ENCODE peak calls at places on chromosomes 6 and 20, in four cellular contexts. One of them, this sample, is unnamed.
A peak's percentile ranks its signal among the peaks of the same experiment; 100 is the strongest.

GRCh38 chr6:160348209-160348551 is at the start of gene SLC22A3:
- DNase-seq in GM12878: no peak
- DNase-seq in SK-N-SH: peak; percentile 37
- DNase-seq in A549: peak; percentile 42
- DNase-seq in this sample: no peak

GRCh38 chr6:52399511-52400315 is 20.4 kb upstream of the EFHC1 start:
- DNase-seq in GM12878: no peak
- DNase-seq in SK-N-SH: peak; percentile 70
- DNase-seq in A549: peak; percentile 58
- DNase-seq in this sample: peak; percentile 70

GRCh38 chr20:58740356-58741308 is 48.0 kb downstream of the NPEPL1 start:
- DNase-seq in GM12878: no peak
- DNase-seq in SK-N-SH: no peak
- DNase-seq in A549: no peak
- DNase-seq in this sample: no peak

GRCh38 chr20:931401-931800 is 15.3 kb upstream of the ANGPT4 start:
- DNase-seq in GM12878: no peak
- DNase-seq in SK-N-SH: no peak
- DNase-seq in A549: peak; percentile 42
- DNase-seq in this sample: no peak

GRCh38 chr6:128242765-128243403 is 277.5 kb downstream of the PTPRK start:
- DNase-seq in GM12878: no peak
- DNase-seq in SK-N-SH: no peak
- DNase-seq in A549: no peak
- DNase-seq in this sample: peak; percentile 75

GRCh38 chr20:18258126-18258860 is 30.0 kb upstream of the ZNF133 start:
- DNase-seq in GM12878: no peak
- DNase-seq in SK-N-SH: peak; percentile 45
- DNase-seq in A549: peak; percentile 31
- DNase-seq in this sample: no peak

GRCh38 chr6:106446287-106446885 is 85.9 kb downstream of the CRYBG1 start:
- DNase-seq in GM12878: no peak
- DNase-seq in SK-N-SH: peak; percentile 12
- DNase-seq in A549: peak; percentile 6
- DNase-seq in this sample: peak; percentile 12

GRCh38 chr6:76684881-76685280 is 612.4 kb upstream of the IMPG1 start:
- DNase-seq in GM12878: no peak
- DNase-seq in SK-N-SH: no peak
- DNase-seq in A549: peak; percentile 1
- DNase-seq in this sample: peak; percentile 2

GRCh38 chr20:22626501-22626900 is 42.1 kb upstream of the FOXA2 start:
- DNase-seq in GM12878: no peak
- DNase-seq in SK-N-SH: no peak
- DNase-seq in A549: no peak
- DNase-seq in this sample: no peak

GRCh38 chr20:59400666-59401065 is 100.3 kb downstream of the EDN3 start:
- DNase-seq in GM12878: no peak
- DNase-seq in SK-N-SH: no peak
- DNase-seq in A549: no peak
- DNase-seq in this sample: no peak

GRCh38 chr6:28206527-28207243 is 18.4 kb upstream of the ZSCAN9 start:
- DNase-seq in GM12878: no peak
- DNase-seq in SK-N-SH: no peak
- DNase-seq in A549: no peak
- DNase-seq in this sample: peak; percentile 5

GRCh38 chr20:60242836-60243520 is 284.8 kb downstream of the CDH26 start:
- DNase-seq in GM12878: no peak
- DNase-seq in SK-N-SH: no peak
- DNase-seq in A549: no peak
- DNase-seq in this sample: peak; percentile 35

GRCh38 chr20:62183426-62184142 is 756 bp downstream of the MTG2 start:
- DNase-seq in GM12878: no peak
- DNase-seq in SK-N-SH: peak; percentile 59
- DNase-seq in A549: no peak
- DNase-seq in this sample: no peak

GRCh38 chr6:137497722-137498463 is 3.7 kb upstream of the OLIG3 start:
- DNase-seq in GM12878: no peak
- DNase-seq in SK-N-SH: no peak
- DNase-seq in A549: no peak
- DNase-seq in this sample: no peak

GRCh38 chr20:10337291-10337690 is 96.7 kb downstream of the MKKS start:
- DNase-seq in GM12878: no peak
- DNase-seq in SK-N-SH: no peak
- DNase-seq in A549: no peak
- DNase-seq in this sample: no peak

GRCh38 chr6:114108119-114109002 is 137.4 kb upstream of the HDAC2 start:
- DNase-seq in GM12878: no peak
- DNase-seq in SK-N-SH: peak; percentile 23
- DNase-seq in A549: peak; percentile 38
- DNase-seq in this sample: peak; percentile 68

GRCh38 chr6:38933426-38933825 is 115.2 kb upstream of the GLP1R start:
- DNase-seq in GM12878: no peak
- DNase-seq in SK-N-SH: peak; percentile 27
- DNase-seq in A549: peak; percentile 20
- DNase-seq in this sample: peak; percentile 4

GRCh38 chr6:121297699-121298098 is 36.6 kb downstream of the TBC1D32 start:
- DNase-seq in GM12878: no peak
- DNase-seq in SK-N-SH: no peak
- DNase-seq in A549: no peak
- DNase-seq in this sample: peak; percentile 48

GRCh38 chr6:74137910-74138309 is 441.9 kb downstream of the CD109 start:
- DNase-seq in GM12878: no peak
- DNase-seq in SK-N-SH: no peak
- DNase-seq in A549: peak; percentile 2
- DNase-seq in this sample: peak; percentile 84

GRCh38 chr6:143545976-143546547 is 34.5 kb upstream of the FUCA2 start:
- DNase-seq in GM12878: no peak
- DNase-seq in SK-N-SH: no peak
- DNase-seq in A549: no peak
- DNase-seq in this sample: peak; percentile 59

GRCh38 chr6:34531580-34532201 is 24.4 kb downstream of the SPDEF start:
- DNase-seq in GM12878: peak; percentile 17
- DNase-seq in SK-N-SH: no peak
- DNase-seq in A549: peak; percentile 36
- DNase-seq in this sample: peak; percentile 67

GRCh38 chr20:35319206-35320197 is 27.3 kb upstream of the FAM83C start:
- DNase-seq in GM12878: no peak
- DNase-seq in SK-N-SH: no peak
- DNase-seq in A549: peak; percentile 35
- DNase-seq in this sample: peak; percentile 89

GRCh38 chr20:9615766-9616454 is 101.5 kb downstream of the LAMP5 start:
- DNase-seq in GM12878: peak; percentile 57
- DNase-seq in SK-N-SH: no peak
- DNase-seq in A549: no peak
- DNase-seq in this sample: no peak

GRCh38 chr6:99573980-99574617 is 5.6 kb upstream of the CCNC start:
- DNase-seq in GM12878: no peak
- DNase-seq in SK-N-SH: no peak
- DNase-seq in A549: no peak
- DNase-seq in this sample: no peak

GRCh38 chr6:104017410-104018381 is 842.0 kb downstream of the HACE1 start:
- DNase-seq in GM12878: no peak
- DNase-seq in SK-N-SH: no peak
- DNase-seq in A549: no peak
- DNase-seq in this sample: no peak

GRCh38 chr20:58086763-58087566 is 141.5 kb downstream of the ANKRD60 start:
- DNase-seq in GM12878: no peak
- DNase-seq in SK-N-SH: peak; percentile 76
- DNase-seq in A549: peak; percentile 57
- DNase-seq in this sample: peak; percentile 27

GRCh38 chr6:38164131-38164481 is 344.6 kb downstream of the ZFAND3 start:
- DNase-seq in GM12878: no peak
- DNase-seq in SK-N-SH: no peak
- DNase-seq in A549: no peak
- DNase-seq in this sample: no peak

GRCh38 chr6:18244251-18244650 is 20.1 kb downstream of the DEK start:
- DNase-seq in GM12878: no peak
- DNase-seq in SK-N-SH: no peak
- DNase-seq in A549: no peak
- DNase-seq in this sample: no peak

GRCh38 chr6:18240230-18240629 is 24.1 kb downstream of the DEK start:
- DNase-seq in GM12878: no peak
- DNase-seq in SK-N-SH: no peak
- DNase-seq in A549: no peak
- DNase-seq in this sample: no peak

GRCh38 chr6:18242062-18242851 is 22.1 kb downstream of the DEK start:
- DNase-seq in GM12878: no peak
- DNase-seq in SK-N-SH: no peak
- DNase-seq in A549: peak; percentile 70
- DNase-seq in this sample: peak; percentile 94

GRCh38 chr6:18243302-18243893 is 20.9 kb downstream of the DEK start:
- DNase-seq in GM12878: no peak
- DNase-seq in SK-N-SH: no peak
- DNase-seq in A549: no peak
- DNase-seq in this sample: no peak

DNA sequence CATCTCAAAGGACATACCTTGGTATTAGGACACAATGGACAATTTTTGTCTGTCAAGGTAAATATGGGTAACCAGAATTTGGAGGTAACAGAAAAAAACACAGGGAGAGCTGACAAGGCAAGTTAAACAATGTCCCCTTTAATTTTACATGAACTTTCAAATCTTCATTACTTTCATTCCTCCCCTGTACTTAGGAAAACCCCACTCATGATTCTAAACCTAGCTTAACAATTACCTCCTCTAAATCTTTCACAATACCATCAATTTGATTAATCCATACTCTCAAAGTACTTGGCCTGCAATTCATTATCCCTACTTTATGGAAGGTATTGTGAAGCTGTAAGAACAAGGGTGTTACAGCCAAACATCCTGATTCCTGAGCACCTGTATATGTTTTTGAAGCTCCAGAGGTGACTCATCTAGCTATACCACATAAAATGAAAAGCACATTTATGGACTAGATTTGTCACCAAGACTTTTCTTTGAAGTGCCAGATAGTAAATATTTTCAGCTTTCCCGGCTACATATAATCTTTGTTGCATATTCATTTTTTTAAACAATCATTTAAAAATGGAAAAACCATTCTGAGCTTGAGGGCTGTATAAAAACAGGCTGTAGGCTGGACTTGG is 23.0 kb downstream of the DEK start:
- DNase-seq in GM12878: no peak
- DNase-seq in SK-N-SH: no peak
- DNase-seq in A549: no peak
- DNase-seq in this sample: peak; percentile 38
- TF ChIP-seq SMC3 in GM12878: no peak
- TF ChIP-seq SMC3 in SK-N-SH: no peak
- TF ChIP-seq SMC3 in A549: no peak
- TF ChIP-seq SMC3 in this sample: no peak

DNA sequence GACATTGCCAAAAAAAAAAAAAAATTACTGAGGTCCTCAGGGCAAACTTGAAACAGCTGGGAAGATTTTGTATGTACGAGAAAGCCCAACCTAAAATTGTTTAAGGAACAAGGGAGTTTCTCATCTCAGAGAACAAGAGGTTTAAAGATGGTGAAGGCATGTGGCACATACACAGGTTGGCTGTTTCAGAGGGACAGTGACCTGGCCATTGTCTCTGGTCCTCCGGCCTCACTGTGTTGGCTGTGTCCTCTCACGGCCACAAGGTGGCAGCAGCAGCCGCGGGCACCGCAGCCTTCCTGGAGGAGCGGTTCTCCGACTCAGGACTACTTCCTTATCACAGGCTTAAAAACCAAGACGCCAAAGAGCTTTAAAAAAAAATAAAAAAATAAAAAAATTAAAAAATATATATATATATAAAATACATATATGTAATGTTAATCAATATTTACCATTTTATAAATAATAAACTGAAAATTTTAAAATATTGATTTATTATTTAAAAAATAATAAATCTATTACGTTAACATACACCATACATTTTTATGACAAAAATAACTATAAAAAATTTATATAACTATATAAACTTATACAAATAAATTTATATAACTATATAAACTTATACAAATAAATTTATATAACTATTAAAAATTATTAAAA is 52.8 kb downstream of the GTF2H5 start:
- DNase-seq in GM12878: no peak
- DNase-seq in SK-N-SH: peak; percentile 85
- DNase-seq in A549: peak; percentile 80
- DNase-seq in this sample: peak; percentile 78
- TF ChIP-seq SMC3 in GM12878: peak; percentile 95
- TF ChIP-seq SMC3 in SK-N-SH: peak; percentile 96
- TF ChIP-seq SMC3 in A549: peak; percentile 82
- TF ChIP-seq SMC3 in this sample: peak; percentile 95

DNA sequence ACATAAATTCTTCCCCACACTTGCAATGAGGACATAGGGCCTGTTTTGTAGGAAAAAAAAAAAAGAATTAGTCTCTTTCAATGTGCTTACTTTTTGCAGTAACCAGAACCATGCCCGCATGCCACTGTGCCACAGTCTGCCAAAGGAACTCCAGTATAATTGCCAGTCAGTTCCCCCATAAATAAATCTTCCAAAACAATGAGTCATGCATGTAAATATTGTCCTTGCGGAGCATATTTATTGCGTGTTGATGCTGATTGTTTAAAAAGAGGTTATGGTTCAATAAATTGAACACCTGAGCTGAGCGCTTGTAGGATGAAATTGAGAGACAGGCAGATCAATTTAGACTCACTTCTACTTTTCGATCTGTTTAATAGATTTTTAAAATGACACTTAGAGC is 371.3 kb upstream of the POU3F2 start:
- DNase-seq in GM12878: no peak
- DNase-seq in SK-N-SH: no peak
- DNase-seq in A549: no peak
- DNase-seq in this sample: no peak
- TF ChIP-seq SMC3 in GM12878: no peak
- TF ChIP-seq SMC3 in SK-N-SH: no peak
- TF ChIP-seq SMC3 in A549: no peak
- TF ChIP-seq SMC3 in this sample: no peak

GRCh38 chr6:82951389-82951788 is 114.3 kb downstream of the UBE3D start:
- DNase-seq in GM12878: no peak
- DNase-seq in SK-N-SH: no peak
- DNase-seq in A549: no peak
- DNase-seq in this sample: no peak
- TF ChIP-seq SMC3 in GM12878: no peak
- TF ChIP-seq SMC3 in SK-N-SH: no peak
- TF ChIP-seq SMC3 in A549: no peak
- TF ChIP-seq SMC3 in this sample: no peak

DNA sequence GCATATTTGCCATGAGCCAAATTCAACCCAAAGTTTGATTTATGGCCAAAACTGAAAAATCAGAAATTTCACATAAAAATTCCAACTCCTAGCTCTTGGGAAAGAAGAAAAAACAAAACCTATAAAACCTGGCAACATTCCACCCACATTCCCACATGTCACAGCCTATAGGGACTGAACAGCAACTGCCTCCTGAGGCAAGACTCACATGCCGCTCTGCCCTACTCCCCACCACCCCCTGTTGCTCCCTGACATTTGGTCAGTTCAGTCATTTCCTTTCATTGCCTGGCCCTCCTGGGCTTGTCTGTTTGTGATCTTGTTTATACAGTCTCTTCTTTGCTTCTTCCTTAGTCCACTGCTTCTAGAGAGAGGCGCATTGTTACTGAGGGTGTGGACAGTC is 31.6 kb downstream of the NFATC2 start:
- DNase-seq in GM12878: no peak
- DNase-seq in SK-N-SH: no peak
- DNase-seq in A549: no peak
- DNase-seq in this sample: no peak
- TF ChIP-seq SMC3 in GM12878: no peak
- TF ChIP-seq SMC3 in SK-N-SH: no peak
- TF ChIP-seq SMC3 in A549: no peak
- TF ChIP-seq SMC3 in this sample: no peak